ENCODE peak calls at places on chromosome 13, in four cellular contexts. R, M, C and W are unnamed samples.

GRCh38 chr13:77429320-77430142 is 102.6 kb upstream of the MYCBP2 start:
- DNase-seq in M (peak), C (no peak), R (no peak), W (peak)

GRCh38 chr13:98693756-98694155 is 58.7 kb downstream of the SLC15A1 start:
- DNase-seq in C (no peak), R (no peak), M (no peak), W (no peak)

GRCh38 chr13:97566907-97567306 is 132.9 kb downstream of the RAP2A start:
- DNase-seq in R (no peak), M (peak), C (no peak), W (no peak)

GRCh38 chr13:45340422-45341033 is 455 bp downstream of the TPT1 start:
- DNase-seq in M (peak), R (peak), C (peak), W (peak)

GRCh38 chr13:44819245-44819644 is 170.0 kb downstream of the NUFIP1 start:
- DNase-seq in C (no peak), R (peak), M (peak), W (no peak)

GRCh38 chr13:90591927-90592268 is 755.6 kb upstream of the MIR17HG start:
- DNase-seq in R (no peak), C (no peak), M (no peak), W (no peak)

GRCh38 chr13:42048625-42049453 is at the start of gene DGKH:
- DNase-seq in R (peak), C (peak), M (peak), W (no peak)

GRCh38 chr13:101925731-101926130 is 473.3 kb downstream of the ITGBL1 start:
- DNase-seq in R (no peak), M (no peak), C (no peak), W (no peak)

GRCh38 chr13:98476538-98476966 is 100.4 kb downstream of the STK24 start:
- DNase-seq in C (peak), M (peak), R (peak), W (peak)

GRCh38 chr13:44410328-44410859 is 36.8 kb downstream of the SERP2 start:
- DNase-seq in M (peak), R (no peak), C (no peak), W (no peak)

GRCh38 chr13:110017379-110017778 is 231.0 kb upstream of the IRS2 start:
- DNase-seq in R (peak), C (no peak), M (no peak), W (peak)

GRCh38 chr13:98443329-98443728 is 133.6 kb downstream of the STK24 start:
- DNase-seq in M (no peak), C (no peak), R (peak), W (peak)

GRCh38 chr13:64078480-64078936 is 2662.9 kb upstream of the PCDH20 start:
- DNase-seq in R (no peak), M (no peak), C (no peak), W (no peak)

GRCh38 chr13:45728759-45729158 is 26.6 kb downstream of the CBY2 start:
- DNase-seq in M (peak), R (no peak), C (no peak), W (no peak)

GRCh38 chr13:29594310-29594709 is 1.2 kb downstream of the SLC7A1 start:
- DNase-seq in C (peak), M (peak), R (peak), W (peak)

GRCh38 chr13:24348385-24348784 is 39.0 kb downstream of the C1QTNF9 start:
- DNase-seq in M (no peak), R (no peak), C (no peak), W (no peak)

GRCh38 chr13:57409121-57409520 is 222.4 kb upstream of the PCDH17 start:
- DNase-seq in M (no peak), R (no peak), C (no peak), W (no peak)

GRCh38 chr13:74166286-74166685 is 32.1 kb upstream of the KLF12 start:
- DNase-seq in C (no peak), R (peak), M (no peak), W (no peak)

GRCh38 chr13:83453300-83453699 is 429.0 kb downstream of the SLITRK1 start:
- DNase-seq in R (no peak), M (no peak), C (no peak), W (no peak)

GRCh38 chr13:66503890-66504289 is 726.2 kb downstream of the PCDH9 start:
- DNase-seq in R (no peak), C (no peak), M (no peak), W (no peak)

GRCh38 chr13:38103851-38104250 is 234.3 kb upstream of the TRPC4 start:
- DNase-seq in R (no peak), C (no peak), M (no peak), W (no peak)

GRCh38 chr13:60990032-60990733 is 425.5 kb downstream of the PCDH20 start:
- DNase-seq in M (peak), R (no peak), C (no peak), W (no peak)

GRCh38 chr13:110064022-110064421 is 242.9 kb downstream of the COL4A1 start:
- DNase-seq in R (no peak), C (no peak), M (no peak), W (no peak)

GRCh38 chr13:108270442-108270841 is 924 bp downstream of the TNFSF13B start:
- DNase-seq in M (peak), R (no peak), C (no peak), W (no peak)

GRCh38 chr13:35789335-35790166 is 313.1 kb upstream of the MAB21L1 start:
- DNase-seq in R (peak), C (no peak), M (peak), W (no peak)

GRCh38 chr13:79810671-79811070 is 329.7 kb downstream of the NDFIP2 start:
- DNase-seq in M (peak), R (peak), C (no peak), W (peak)

GRCh38 chr13:24693862-24694471 is 13.8 kb downstream of the ATP12A start:
- DNase-seq in C (peak), R (peak), M (peak), W (no peak)

GRCh38 chr13:102693781-102694180 is 1.1 kb downstream of the METTL21C start:
- DNase-seq in M (no peak), C (no peak), R (peak), W (no peak)

GRCh38 chr13:49877629-49878218 is 58.4 kb downstream of the SPRYD7 start:
- DNase-seq in R (no peak), M (no peak), C (no peak), W (no peak)

GRCh38 chr13:48896312-48896711 is 79.4 kb upstream of the FNDC3A start:
- DNase-seq in M (no peak), C (no peak), R (peak), W (no peak)

GRCh38 chr13:103299079-103299478 is 232.9 kb upstream of the SLC10A2 start:
- DNase-seq in R (no peak), M (no peak), C (no peak), W (no peak)

GRCh38 chr13:51823351-51823750 is 19.4 kb upstream of the DHRS12 start:
- DNase-seq in M (no peak), R (no peak), C (no peak), W (no peak)

GRCh38 chr13:51826606-51827005 is 18.4 kb downstream of the TMEM272 start:
- DNase-seq in M (no peak), R (no peak), C (no peak), W (no peak)

GRCh38 chr13:51825681-51826254 is 19.2 kb downstream of the TMEM272 start:
- DNase-seq in C (no peak), R (no peak), M (no peak), W (no peak)

GRCh38 chr13:51823861-51824260 is 19.9 kb upstream of the DHRS12 start:
- DNase-seq in M (no peak), R (no peak), C (no peak), W (no peak)

GRCh38 chr13:51825165-51825592 is 19.8 kb downstream of the TMEM272 start:
- DNase-seq in R (no peak), M (peak), C (no peak), W (peak)
- H3K4me3 ChIP-seq in R (no peak), M (no peak), C (peak), W (no peak)

DNA sequence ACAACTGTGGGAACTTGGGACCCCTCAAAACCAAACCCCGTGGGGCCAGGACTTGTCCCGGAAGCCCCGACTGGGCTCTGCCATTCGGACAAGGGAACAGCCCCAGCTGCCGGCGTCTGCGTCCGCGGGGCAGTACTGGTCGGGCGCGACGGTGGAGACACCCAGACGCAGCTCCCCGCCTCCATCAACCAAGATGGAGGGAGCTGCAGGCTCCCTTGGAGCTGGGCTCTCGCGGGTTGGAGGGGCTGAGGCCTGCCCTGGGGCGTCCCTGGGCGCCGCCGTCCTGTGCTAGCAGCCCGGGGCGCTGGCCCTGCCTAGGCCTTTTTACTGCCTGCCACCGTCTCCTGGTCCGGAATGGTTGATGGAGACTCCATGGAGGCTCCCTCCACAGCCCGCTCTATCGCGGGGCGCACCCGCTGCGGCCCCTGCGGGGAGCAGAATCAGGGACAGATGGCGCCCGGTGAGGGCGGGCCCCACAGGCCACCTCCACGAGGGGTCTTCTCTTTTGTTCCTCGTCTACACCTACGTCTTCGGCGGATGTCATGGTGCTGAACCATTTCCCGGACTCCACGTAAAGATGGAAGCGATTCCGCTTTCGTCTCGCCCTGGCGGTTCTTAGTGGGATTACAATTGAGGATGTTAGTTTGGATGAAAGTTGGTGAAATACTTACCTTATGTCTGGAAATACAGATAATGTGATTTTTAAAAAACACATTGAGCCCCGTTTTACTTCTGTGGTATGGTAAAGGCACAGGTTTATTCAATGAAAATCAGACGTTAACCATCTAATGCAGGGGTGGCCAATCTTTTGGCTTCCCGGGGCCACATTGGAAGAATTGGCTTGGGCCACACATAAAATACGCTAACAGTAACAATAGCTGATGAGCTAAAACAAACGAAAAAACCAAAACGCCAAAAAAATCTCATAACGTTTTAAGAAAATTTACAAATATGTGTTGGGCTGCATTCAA is 1.2 kb upstream of the ZMYM5 start:
- DNase-seq in R (peak), C (peak), M (peak), W (no peak)
- TF ChIP-seq CTCF in R (peak), C (peak), M (peak), W (peak)

GRCh38 chr13:111623743-111624505 is 303.5 kb downstream of the TEX29 start:
- DNase-seq in M (no peak), R (no peak), C (no peak), W (no peak)

GRCh38 chr13:111625526-111626315 is 305.3 kb downstream of the TEX29 start:
- DNase-seq in C (no peak), M (no peak), R (no peak), W (no peak)

GRCh38 chr13:111622051-111622531 is 301.6 kb downstream of the TEX29 start:
- DNase-seq in R (no peak), M (no peak), C (no peak), W (no peak)

GRCh38 chr13:111621164-111621563 is 300.7 kb downstream of the TEX29 start:
- DNase-seq in R (no peak), M (no peak), C (no peak), W (no peak)

GRCh38 chr13:111623170-111623569 is 302.7 kb downstream of the TEX29 start:
- DNase-seq in C (no peak), M (no peak), R (no peak), W (no peak)
- H3K4me3 ChIP-seq in C (no peak), M (no peak), R (no peak), W (no peak)

DNA sequence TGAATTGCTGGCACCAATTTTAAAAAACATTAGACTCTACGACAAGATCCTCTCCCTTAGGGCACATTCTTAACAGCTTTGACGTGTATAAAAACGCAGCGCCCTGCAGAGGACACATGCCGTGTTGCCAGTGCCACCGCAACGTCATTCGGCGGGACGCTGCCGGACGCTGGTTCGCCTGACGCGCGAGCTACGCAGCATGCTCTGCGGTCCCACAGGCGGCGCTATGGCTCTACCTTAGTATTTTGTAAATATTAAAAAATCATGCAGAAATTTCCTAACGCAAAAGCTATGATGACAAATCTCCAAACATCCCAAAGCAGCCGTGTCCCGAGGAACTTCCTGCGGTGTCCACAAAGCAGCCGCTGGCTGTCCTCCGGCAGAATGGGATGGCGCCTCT is 4.2 kb upstream of the ADPRHL1 start:
- DNase-seq in C (no peak), R (no peak), M (no peak), W (no peak)
- TF ChIP-seq CTCF in C (no peak), R (peak), M (no peak), W (no peak)

GRCh38 chr13:75762967-75763366 is 126.8 kb downstream of the LMO7 start:
- DNase-seq in C (no peak), R (no peak), M (no peak), W (no peak)

GRCh38 chr13:75762066-75762937 is 126.2 kb downstream of the LMO7 start:
- DNase-seq in C (peak), R (peak), M (peak), W (no peak)

GRCh38 chr13:75759531-75759930 is 123.4 kb downstream of the LMO7 start:
- DNase-seq in R (no peak), M (no peak), C (no peak), W (no peak)

GRCh38 chr13:75760182-75760981 is 124.3 kb downstream of the LMO7 start:
- DNase-seq in M (no peak), C (no peak), R (peak), W (no peak)

GRCh38 chr13:75761373-75761772 is 125.2 kb downstream of the LMO7 start:
- DNase-seq in M (peak), C (no peak), R (no peak), W (no peak)
- H3K4me3 ChIP-seq in M (no peak), C (peak), R (peak), W (no peak)

GRCh38 chr13:87669379-87669978 is 1.7 kb upstream of the SLITRK5 start:
- DNase-seq in C (no peak), M (peak), R (peak), W (no peak)

GRCh38 chr13:87667686-87668085 is 3.5 kb upstream of the SLITRK5 start:
- DNase-seq in C (no peak), R (no peak), M (no peak), W (no peak)

GRCh38 chr13:87671824-87672603 is 843 bp downstream of the SLITRK5 start:
- DNase-seq in R (no peak), C (no peak), M (no peak), W (no peak)

GRCh38 chr13:87674143-87674772 is 3.1 kb downstream of the SLITRK5 start:
- DNase-seq in R (no peak), M (no peak), C (no peak), W (no peak)

GRCh38 chr13:87671031-87671823 is at the start of gene SLITRK5:
- DNase-seq in M (peak), R (peak), C (peak), W (no peak)
- TF ChIP-seq CTCF in M (peak), R (peak), C (peak), W (peak)